ENCODE peak calls at places on chromosomes 13 and 19, in seven cellular contexts. J is H9, N is stomach, Y is esophagus squamous epithelium, F is mesothelial cell of epicardium, Q is neural crest cell, V is psoas muscle. R is an unnamed sample.
A peak's percentile ranks its signal among the peaks of the same experiment; 100 is the strongest.

GRCh38 chr13:91032104-91032503 is 315.4 kb upstream of the MIR17HG start:
- DNase-seq in V (no peak), N (no peak), F (no peak), Q (no peak), J (no peak), Y (no peak), R (no peak)

GRCh38 chr13:90039516-90039915 is 1308.0 kb upstream of the MIR17HG start:
- DNase-seq in Q (no peak), V (no peak), N (no peak), Y (no peak), F (no peak), J (no peak), R (no peak)

GRCh38 chr19:1122972-1123363 is 19.2 kb downstream of the GPX4 start:
- DNase-seq in N (peak; percentile 80), J (peak; percentile 90), F (no peak), V (peak; percentile 87), Y (no peak), Q (peak; percentile 73), R (peak; percentile 96)

GRCh38 chr19:23762884-23763711 is 4.4 kb upstream of the ZNF681 start:
- DNase-seq in Q (peak; percentile 84), Y (peak; percentile 19), V (peak; percentile 79), F (peak; percentile 76), N (peak; percentile 90), J (peak; percentile 94), R (peak; percentile 28)

GRCh38 chr13:71864094-71864980 is 2.7 kb downstream of the DACH1 start:
- DNase-seq in N (no peak), V (peak; percentile 73), F (peak; percentile 35), Y (peak; percentile 2), Q (peak; percentile 41), J (peak; percentile 55), R (peak; percentile 10)

GRCh38 chr13:35599385-35599784 is 122.9 kb upstream of the MAB21L1 start:
- DNase-seq in Y (no peak), F (no peak), N (no peak), V (no peak), J (no peak), Q (no peak), R (no peak)

GRCh38 chr19:14997981-14998380 is 18.3 kb upstream of the SLC1A6 start:
- DNase-seq in J (no peak), N (no peak), Q (no peak), F (no peak), Y (no peak), V (no peak), R (no peak)

GRCh38 chr19:55640577-55641375 is at the start of gene ZNF580:
- DNase-seq in V (peak; percentile 86), N (peak; percentile 63), J (peak; percentile 75), Y (no peak), F (no peak), Q (peak; percentile 48), R (peak; percentile 82)

GRCh38 chr13:104937881-104938280 is 1597.6 kb downstream of the EFNB2 start:
- DNase-seq in F (no peak), N (no peak), V (no peak), J (no peak), Q (no peak), Y (no peak), R (no peak)

GRCh38 chr13:41085961-41086360 is 24.7 kb downstream of the WBP4 start:
- DNase-seq in V (no peak), Y (no peak), J (peak; percentile 76), F (no peak), N (no peak), Q (no peak), R (no peak)

GRCh38 chr13:40402931-40403412 is 263.5 kb downstream of the FOXO1 start:
- DNase-seq in N (no peak), V (no peak), J (no peak), Q (no peak), Y (no peak), F (no peak), R (no peak)

GRCh38 chr13:50161052-50161451 is 145.8 kb downstream of the KCNRG start:
- DNase-seq in N (no peak), Y (no peak), F (no peak), Q (no peak), V (no peak), J (no peak), R (no peak)

GRCh38 chr13:31697290-31697689 is 42.0 kb upstream of the RXFP2 start:
- DNase-seq in Y (no peak), F (no peak), J (no peak), V (no peak), N (no peak), Q (no peak), R (no peak)

GRCh38 chr13:106533101-106533939 is 2.1 kb downstream of the EFNB2 start:
- DNase-seq in F (peak; percentile 54), J (peak; percentile 79), Y (no peak), N (peak; percentile 86), V (peak; percentile 91), Q (peak; percentile 81), R (peak; percentile 50)

GRCh38 chr13:98033277-98034247 is 80.1 kb downstream of the IPO5 start:
- DNase-seq in J (no peak), F (no peak), V (no peak), Y (no peak), Q (peak; percentile 26), N (no peak), R (no peak)

GRCh38 chr19:2479556-2480194 is 3.7 kb downstream of the GADD45B start:
- DNase-seq in F (no peak), V (no peak), Y (no peak), J (no peak), Q (no peak), N (no peak), R (no peak)

DNA sequence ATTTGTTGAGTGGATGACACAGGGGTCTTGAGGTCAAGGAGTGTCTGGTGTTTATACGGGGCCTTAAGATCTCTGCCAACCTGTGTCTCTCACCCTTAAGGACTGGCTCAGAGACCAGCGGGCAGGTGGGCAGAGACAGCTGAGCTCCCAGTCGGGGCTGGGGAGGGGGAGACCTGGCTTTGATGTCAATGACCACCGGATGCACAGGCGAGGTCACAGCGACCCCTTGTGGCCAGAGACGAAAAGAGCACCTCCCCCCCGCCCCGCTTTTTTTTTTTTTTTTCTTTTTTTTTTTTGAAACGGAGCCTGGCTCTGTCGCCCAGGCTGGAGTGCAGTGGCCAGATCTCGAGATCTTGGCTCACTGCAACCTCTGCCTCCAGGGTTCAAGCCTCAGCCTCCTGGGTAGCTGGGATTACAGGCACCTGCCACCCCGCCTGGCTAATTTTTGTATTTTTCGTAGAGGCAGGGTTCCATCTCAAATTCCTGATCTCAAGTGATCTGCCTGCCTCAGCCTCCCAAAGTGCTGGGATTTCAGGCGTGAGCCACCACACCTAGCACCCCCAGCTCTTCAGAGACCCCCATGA is 12.1 kb upstream of the KLK14 start:
- DNase-seq in Y (no peak), F (peak; percentile 50), N (peak; percentile 45), V (no peak), Q (peak; percentile 63), J (peak; percentile 75), R (peak; percentile 80)
- TF ChIP-seq CTCF in Y (peak; percentile 76), F (peak; percentile 90), N (no peak), V (peak; percentile 38), Q (peak; percentile 85), J (peak; percentile 82), R (peak; percentile 47)

GRCh38 chr13:46342538-46342937 is 44.5 kb downstream of the RUBCNL start:
- DNase-seq in N (no peak), Q (no peak), Y (no peak), V (no peak), F (no peak), J (no peak), R (no peak)
- TF ChIP-seq CTCF in N (no peak), Q (no peak), Y (no peak), V (no peak), F (no peak), J (peak; percentile 15), R (no peak)

DNA sequence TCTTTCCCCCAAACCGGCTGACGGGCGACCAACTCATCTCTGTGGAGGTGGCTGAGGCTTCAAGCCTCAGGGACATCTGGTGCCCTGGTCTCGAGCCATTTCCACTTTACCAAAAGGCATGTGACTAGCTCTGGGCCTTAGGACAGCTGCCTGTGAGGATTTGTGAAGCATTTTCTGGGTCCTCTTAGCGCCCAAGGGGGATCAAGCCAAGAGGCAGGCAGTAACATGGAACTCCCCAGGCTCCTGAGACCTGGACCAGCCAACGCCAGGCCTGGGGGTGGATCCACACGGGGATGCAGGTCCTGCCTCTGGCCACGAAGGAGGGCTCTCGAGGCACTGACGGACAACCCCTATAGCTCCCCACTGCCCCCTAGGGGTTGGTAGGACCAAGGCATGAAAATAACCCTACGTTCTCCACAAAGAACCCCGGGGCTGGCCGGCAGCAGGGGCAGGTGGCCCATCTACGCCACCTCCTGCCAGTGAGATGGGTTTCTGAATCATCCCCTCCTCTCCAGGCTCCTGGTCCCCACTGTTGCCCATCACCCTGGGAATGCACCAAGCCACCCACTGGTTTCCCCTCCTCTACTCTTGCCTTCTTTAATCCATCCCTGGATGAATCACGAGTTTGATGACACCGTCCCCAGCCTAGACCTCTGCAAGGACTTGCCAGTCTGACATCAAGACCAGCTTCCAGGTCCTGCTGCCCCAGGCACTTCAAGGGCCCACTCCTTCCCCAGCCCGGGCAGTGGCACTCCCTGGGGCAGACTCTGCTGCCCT is 7.0 kb upstream of the MYDGF start:
- DNase-seq in F (no peak), N (peak; percentile 56), J (peak; percentile 90), Q (peak; percentile 36), V (peak; percentile 87), Y (no peak), R (no peak)
- TF ChIP-seq CTCF in F (peak; percentile 22), N (no peak), J (peak; percentile 89), Q (peak; percentile 53), V (peak; percentile 66), Y (peak; percentile 21), R (no peak)

DNA sequence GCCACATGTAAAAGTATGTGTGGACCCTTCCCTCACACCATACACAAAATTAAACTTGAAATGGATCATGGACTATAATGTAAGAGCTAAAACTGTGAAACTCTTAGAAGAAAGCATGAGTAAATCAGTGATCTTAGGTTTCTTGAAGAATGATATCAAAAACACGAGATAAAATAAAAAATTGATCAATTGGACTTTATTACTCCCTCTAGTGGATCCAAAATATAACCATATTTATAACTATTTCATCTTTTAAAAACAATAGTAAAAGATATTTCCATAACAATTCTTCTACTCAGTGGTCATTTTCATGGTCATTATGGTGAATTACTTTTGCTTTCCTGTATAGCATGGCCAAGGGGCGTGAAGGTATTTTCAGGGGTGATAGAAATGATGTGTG is 174.6 kb upstream of the LSM14A start:
- DNase-seq in V (no peak), Q (no peak), Y (no peak), F (no peak), J (no peak), N (no peak), R (no peak)
- TF ChIP-seq CTCF in V (no peak), Q (peak; percentile 50), Y (no peak), F (no peak), J (peak; percentile 20), N (no peak), R (no peak)

DNA sequence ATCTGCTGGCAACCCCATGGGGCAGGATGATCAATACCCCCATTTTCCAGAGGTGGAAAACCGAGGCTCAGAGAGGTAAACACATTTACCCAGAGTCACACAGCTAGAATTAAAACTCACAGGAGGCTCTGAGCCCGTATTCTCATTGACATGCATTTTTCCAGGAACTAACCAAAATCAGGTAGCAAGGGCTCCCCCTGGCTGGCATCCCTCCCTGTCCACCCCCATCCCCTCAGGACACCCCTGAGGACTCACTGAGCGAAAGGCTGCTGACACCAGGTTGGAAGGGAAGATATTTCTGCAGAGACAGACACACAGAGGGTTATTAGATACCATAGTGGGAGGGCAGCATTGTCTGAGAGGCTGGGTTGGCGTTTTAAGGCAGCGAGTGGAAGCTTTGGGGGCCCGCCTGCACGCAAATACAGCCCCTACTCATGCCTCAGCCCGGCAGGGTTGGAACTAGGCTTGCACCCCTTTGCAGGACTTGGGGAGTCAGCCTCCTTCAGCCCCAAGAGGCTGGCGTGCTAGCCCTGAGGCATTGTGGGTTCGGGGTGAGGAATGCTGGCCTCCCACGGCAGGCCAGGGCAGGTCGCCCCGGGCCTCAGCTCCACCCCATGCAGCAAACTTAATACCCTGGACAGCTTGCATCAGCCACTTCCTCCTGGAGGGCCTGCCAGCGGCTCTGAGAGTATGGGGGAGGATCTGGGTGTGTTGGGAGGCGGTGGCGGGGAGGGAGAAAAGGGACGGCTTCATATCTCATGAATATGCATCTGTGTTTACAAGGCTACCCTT is 3.9 kb downstream of the SLC1A5 start:
- DNase-seq in N (peak; percentile 84), F (peak; percentile 39), Q (peak; percentile 51), J (peak; percentile 88), Y (no peak), V (peak; percentile 81), R (peak; percentile 84)
- TF ChIP-seq CTCF in N (no peak), F (no peak), Q (no peak), J (peak; percentile 59), Y (no peak), V (no peak), R (peak; percentile 23)

R was measured in GM13976.